ENCODE peak calls at places on chromosomes 12 and 14, in six cellular contexts. One of them, this sample, is unnamed.

GRCh38 chr12:106764738-106765137 is 9.7 kb upstream of the RIC8B start:
- DNase-seq in choroid plexus epithelial cell: peak
- DNase-seq in neural progenitor cell: no peak
- DNase-seq in uterus: no peak
- DNase-seq in HFF-Myc: no peak
- DNase-seq in effector memory CD4-positive, alpha-beta T cell: no peak
- DNase-seq in this sample: no peak

GRCh38 chr12:103114296-103115055 is 157.0 kb downstream of the ASCL1 start:
- DNase-seq in effector memory CD4-positive, alpha-beta T cell: no peak
- DNase-seq in choroid plexus epithelial cell: no peak
- DNase-seq in HFF-Myc: no peak
- DNase-seq in neural progenitor cell: no peak
- DNase-seq in uterus: no peak
- DNase-seq in this sample: no peak

GRCh38 chr14:58771016-58771415 is 133.3 kb downstream of the DACT1 start:
- DNase-seq in uterus: no peak
- DNase-seq in choroid plexus epithelial cell: no peak
- DNase-seq in HFF-Myc: no peak
- DNase-seq in neural progenitor cell: no peak
- DNase-seq in effector memory CD4-positive, alpha-beta T cell: no peak
- DNase-seq in this sample: no peak

GRCh38 chr14:77988096-77988870 is 181.9 kb upstream of the NRXN3 start:
- DNase-seq in choroid plexus epithelial cell: no peak
- DNase-seq in uterus: no peak
- DNase-seq in HFF-Myc: no peak
- DNase-seq in effector memory CD4-positive, alpha-beta T cell: no peak
- DNase-seq in neural progenitor cell: no peak
- DNase-seq in this sample: no peak

GRCh38 chr12:121709478-121709890 is 3.1 kb upstream of the TMEM120B start:
- DNase-seq in effector memory CD4-positive, alpha-beta T cell: no peak
- DNase-seq in uterus: no peak
- DNase-seq in choroid plexus epithelial cell: peak
- DNase-seq in neural progenitor cell: no peak
- DNase-seq in HFF-Myc: no peak
- DNase-seq in this sample: no peak

GRCh38 chr12:131939007-131939406 is 9.9 kb downstream of the PUS1 start:
- DNase-seq in uterus: no peak
- DNase-seq in neural progenitor cell: no peak
- DNase-seq in effector memory CD4-positive, alpha-beta T cell: no peak
- DNase-seq in HFF-Myc: no peak
- DNase-seq in choroid plexus epithelial cell: no peak
- DNase-seq in this sample: no peak

GRCh38 chr14:68688872-68689371 is 103.9 kb downstream of the ZFP36L1 start:
- DNase-seq in uterus: peak
- DNase-seq in effector memory CD4-positive, alpha-beta T cell: no peak
- DNase-seq in choroid plexus epithelial cell: peak
- DNase-seq in HFF-Myc: peak
- DNase-seq in neural progenitor cell: peak
- DNase-seq in this sample: peak

GRCh38 chr12:132451172-132451835 is 38.6 kb upstream of the FBRSL1 start:
- DNase-seq in effector memory CD4-positive, alpha-beta T cell: no peak
- DNase-seq in uterus: no peak
- DNase-seq in HFF-Myc: no peak
- DNase-seq in neural progenitor cell: no peak
- DNase-seq in choroid plexus epithelial cell: no peak
- DNase-seq in this sample: no peak

GRCh38 chr14:84707830-84708229 is 822.1 kb upstream of the FLRT2 start:
- DNase-seq in uterus: no peak
- DNase-seq in effector memory CD4-positive, alpha-beta T cell: no peak
- DNase-seq in neural progenitor cell: peak
- DNase-seq in HFF-Myc: no peak
- DNase-seq in choroid plexus epithelial cell: no peak
- DNase-seq in this sample: no peak

GRCh38 chr12:125185740-125186470 is 120.7 kb downstream of the AACS start:
- DNase-seq in HFF-Myc: no peak
- DNase-seq in neural progenitor cell: peak
- DNase-seq in choroid plexus epithelial cell: peak
- DNase-seq in effector memory CD4-positive, alpha-beta T cell: no peak
- DNase-seq in uterus: no peak
- DNase-seq in this sample: peak

GRCh38 chr12:121925361-121925725 is 7.0 kb downstream of the CFAP251 start:
- DNase-seq in neural progenitor cell: no peak
- DNase-seq in choroid plexus epithelial cell: peak
- DNase-seq in HFF-Myc: peak
- DNase-seq in uterus: no peak
- DNase-seq in effector memory CD4-positive, alpha-beta T cell: no peak
- DNase-seq in this sample: no peak

GRCh38 chr12:80792861-80793260 is 76.1 kb downstream of the MYF5 start:
- DNase-seq in choroid plexus epithelial cell: no peak
- DNase-seq in HFF-Myc: no peak
- DNase-seq in neural progenitor cell: no peak
- DNase-seq in uterus: no peak
- DNase-seq in effector memory CD4-positive, alpha-beta T cell: no peak
- DNase-seq in this sample: no peak

GRCh38 chr12:107485731-107486130 is 199.9 kb upstream of the PWP1 start:
- DNase-seq in choroid plexus epithelial cell: peak
- DNase-seq in HFF-Myc: no peak
- DNase-seq in neural progenitor cell: no peak
- DNase-seq in uterus: no peak
- DNase-seq in effector memory CD4-positive, alpha-beta T cell: no peak
- DNase-seq in this sample: no peak

GRCh38 chr12:263574-263973 is 938 bp upstream of the SLC6A13 start:
- DNase-seq in uterus: no peak
- DNase-seq in HFF-Myc: no peak
- DNase-seq in choroid plexus epithelial cell: peak
- DNase-seq in neural progenitor cell: no peak
- DNase-seq in effector memory CD4-positive, alpha-beta T cell: no peak
- DNase-seq in this sample: peak

GRCh38 chr14:69002069-69002468 is 23.0 kb upstream of the ACTN1 start:
- DNase-seq in HFF-Myc: no peak
- DNase-seq in uterus: peak
- DNase-seq in choroid plexus epithelial cell: peak
- DNase-seq in neural progenitor cell: peak
- DNase-seq in effector memory CD4-positive, alpha-beta T cell: no peak
- DNase-seq in this sample: peak

GRCh38 chr14:24829862-24830261 is 195.9 kb upstream of the GZMB start:
- DNase-seq in choroid plexus epithelial cell: no peak
- DNase-seq in uterus: no peak
- DNase-seq in effector memory CD4-positive, alpha-beta T cell: no peak
- DNase-seq in HFF-Myc: no peak
- DNase-seq in neural progenitor cell: no peak
- DNase-seq in this sample: no peak

GRCh38 chr14:55711171-55711811 is 131.3 kb downstream of the KTN1 start:
- DNase-seq in choroid plexus epithelial cell: peak
- DNase-seq in neural progenitor cell: no peak
- DNase-seq in effector memory CD4-positive, alpha-beta T cell: no peak
- DNase-seq in HFF-Myc: no peak
- DNase-seq in uterus: no peak
- DNase-seq in this sample: no peak

DNA sequence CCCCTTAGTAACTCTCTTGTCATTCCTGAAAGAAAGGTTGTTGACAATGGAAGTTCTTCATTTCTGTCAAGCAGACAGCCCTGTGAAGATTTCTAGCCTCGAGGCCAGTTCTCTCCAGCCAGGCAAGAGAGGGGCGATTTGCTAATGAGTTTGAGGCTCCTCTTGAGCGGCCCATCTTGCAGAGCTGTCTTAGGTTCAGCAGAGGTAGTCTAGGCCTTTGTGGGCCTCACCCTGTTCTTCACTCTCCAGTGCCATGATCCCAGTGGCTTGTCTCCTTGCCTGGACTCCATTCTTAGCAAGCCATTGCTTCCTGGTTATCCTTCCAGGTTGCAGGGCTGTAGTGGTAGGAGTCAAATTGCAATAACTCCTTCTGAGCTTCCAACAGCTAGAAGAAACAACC is 9.7 kb downstream of the TPH2 start:
- DNase-seq in effector memory CD4-positive, alpha-beta T cell: no peak
- DNase-seq in uterus: no peak
- DNase-seq in neural progenitor cell: peak
- DNase-seq in HFF-Myc: no peak
- DNase-seq in choroid plexus epithelial cell: no peak
- DNase-seq in this sample: no peak
- H3K4me3 ChIP-seq in effector memory CD4-positive, alpha-beta T cell: no peak
- H3K4me3 ChIP-seq in uterus: no peak
- H3K4me3 ChIP-seq in neural progenitor cell: peak
- H3K4me3 ChIP-seq in HFF-Myc: no peak
- H3K4me3 ChIP-seq in choroid plexus epithelial cell: no peak
- H3K4me3 ChIP-seq in this sample: no peak

GRCh38 chr12:6425588-6426531 is 18.9 kb upstream of the CD27 start:
- DNase-seq in effector memory CD4-positive, alpha-beta T cell: no peak
- DNase-seq in uterus: no peak
- DNase-seq in neural progenitor cell: no peak
- DNase-seq in HFF-Myc: no peak
- DNase-seq in choroid plexus epithelial cell: no peak
- DNase-seq in this sample: no peak

GRCh38 chr12:6430124-6430989 is 14.4 kb upstream of the CD27 start:
- DNase-seq in choroid plexus epithelial cell: peak
- DNase-seq in uterus: peak
- DNase-seq in neural progenitor cell: no peak
- DNase-seq in effector memory CD4-positive, alpha-beta T cell: no peak
- DNase-seq in HFF-Myc: peak
- DNase-seq in this sample: no peak

GRCh38 chr12:6430990-6431353 is 13.8 kb upstream of the CD27 start:
- DNase-seq in choroid plexus epithelial cell: peak
- DNase-seq in uterus: peak
- DNase-seq in HFF-Myc: no peak
- DNase-seq in effector memory CD4-positive, alpha-beta T cell: no peak
- DNase-seq in neural progenitor cell: no peak
- DNase-seq in this sample: no peak

GRCh38 chr12:6426882-6427671 is 17.7 kb upstream of the CD27 start:
- DNase-seq in choroid plexus epithelial cell: no peak
- DNase-seq in effector memory CD4-positive, alpha-beta T cell: peak
- DNase-seq in uterus: no peak
- DNase-seq in neural progenitor cell: no peak
- DNase-seq in HFF-Myc: no peak
- DNase-seq in this sample: no peak

GRCh38 chr12:6428326-6428725 is 16.4 kb upstream of the CD27 start:
- DNase-seq in HFF-Myc: no peak
- DNase-seq in uterus: no peak
- DNase-seq in choroid plexus epithelial cell: no peak
- DNase-seq in effector memory CD4-positive, alpha-beta T cell: no peak
- DNase-seq in neural progenitor cell: no peak
- DNase-seq in this sample: no peak
- H3K4me3 ChIP-seq in HFF-Myc: no peak
- H3K4me3 ChIP-seq in uterus: no peak
- H3K4me3 ChIP-seq in choroid plexus epithelial cell: no peak
- H3K4me3 ChIP-seq in effector memory CD4-positive, alpha-beta T cell: no peak
- H3K4me3 ChIP-seq in neural progenitor cell: no peak
- H3K4me3 ChIP-seq in this sample: no peak

DNA sequence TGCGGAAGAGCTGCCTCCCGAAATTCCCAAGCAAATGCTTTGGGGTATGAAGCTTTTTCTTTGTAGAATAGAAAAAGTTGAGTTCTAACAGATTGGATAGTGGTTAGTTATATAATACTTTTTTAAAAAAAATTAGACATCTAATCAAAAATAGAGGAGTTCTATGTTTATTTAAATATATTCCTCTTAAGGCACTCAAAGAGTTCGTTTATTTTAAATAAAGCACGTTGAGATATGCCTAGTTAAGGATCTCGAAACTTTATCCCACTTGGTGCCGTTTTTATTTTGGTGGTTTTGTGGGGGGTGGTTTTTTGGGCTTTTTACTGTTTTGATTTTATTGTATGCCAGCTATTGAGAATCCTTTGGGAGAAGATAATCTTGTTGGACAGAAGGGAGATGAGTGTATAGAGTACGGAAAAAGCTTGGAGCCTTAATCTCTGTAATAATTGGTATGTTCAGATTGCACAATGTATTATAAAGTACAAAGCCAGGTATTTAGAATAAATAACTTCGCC is 10.7 kb upstream of the SNAPC1 start:
- DNase-seq in effector memory CD4-positive, alpha-beta T cell: no peak
- DNase-seq in uterus: no peak
- DNase-seq in HFF-Myc: no peak
- DNase-seq in choroid plexus epithelial cell: peak
- DNase-seq in neural progenitor cell: no peak
- DNase-seq in this sample: no peak
- H3K4me3 ChIP-seq in effector memory CD4-positive, alpha-beta T cell: peak
- H3K4me3 ChIP-seq in uterus: peak
- H3K4me3 ChIP-seq in HFF-Myc: peak
- H3K4me3 ChIP-seq in choroid plexus epithelial cell: peak
- H3K4me3 ChIP-seq in neural progenitor cell: no peak
- H3K4me3 ChIP-seq in this sample: peak

GRCh38 chr12:120199025-120199424 is 1.9 kb downstream of the RPLP0 start:
- DNase-seq in choroid plexus epithelial cell: no peak
- DNase-seq in uterus: no peak
- DNase-seq in neural progenitor cell: no peak
- DNase-seq in HFF-Myc: no peak
- DNase-seq in effector memory CD4-positive, alpha-beta T cell: no peak
- DNase-seq in this sample: no peak
- H3K4me3 ChIP-seq in choroid plexus epithelial cell: peak
- H3K4me3 ChIP-seq in uterus: no peak
- H3K4me3 ChIP-seq in neural progenitor cell: peak
- H3K4me3 ChIP-seq in HFF-Myc: peak
- H3K4me3 ChIP-seq in effector memory CD4-positive, alpha-beta T cell: no peak
- H3K4me3 ChIP-seq in this sample: no peak

DNA sequence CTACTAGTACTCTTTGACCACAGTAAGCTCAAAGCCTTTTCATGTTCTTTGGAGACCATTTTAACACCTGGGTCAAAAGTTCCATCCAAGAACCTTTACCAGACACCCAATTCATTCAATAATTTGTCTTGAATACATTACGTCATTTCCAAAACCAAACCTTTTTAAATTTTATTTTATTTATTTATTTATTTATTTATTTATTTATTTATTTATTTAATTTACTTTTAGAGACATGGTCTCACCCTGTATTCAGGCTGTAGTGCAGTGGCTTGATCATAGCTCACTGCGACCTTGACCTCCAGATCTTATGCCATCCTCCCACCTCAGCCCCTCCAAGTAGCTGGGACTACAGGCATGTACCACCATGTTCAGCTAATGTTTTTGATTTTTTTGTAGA is 113.5 kb downstream of the BCAT1 start:
- DNase-seq in HFF-Myc: no peak
- DNase-seq in uterus: no peak
- DNase-seq in effector memory CD4-positive, alpha-beta T cell: no peak
- DNase-seq in neural progenitor cell: no peak
- DNase-seq in choroid plexus epithelial cell: no peak
- DNase-seq in this sample: no peak
- H3K4me3 ChIP-seq in HFF-Myc: no peak
- H3K4me3 ChIP-seq in uterus: no peak
- H3K4me3 ChIP-seq in effector memory CD4-positive, alpha-beta T cell: no peak
- H3K4me3 ChIP-seq in neural progenitor cell: no peak
- H3K4me3 ChIP-seq in choroid plexus epithelial cell: no peak
- H3K4me3 ChIP-seq in this sample: no peak